ENCODE peak calls at places on chromosomes 7 and 10, in six cellular contexts. R is Caco-2, L is pancreas, W is WTC11, D is endothelial cell, Z is HFFc6. P is an unnamed sample.

GRCh38 chr7:147478751-147479150 is 1111.8 kb upstream of the C7orf33 start:
- DNase-seq in R (no peak), L (no peak), W (no peak), D (no peak), Z (no peak), P (no peak)

GRCh38 chr7:51545131-51545530 is 228.5 kb upstream of the COBL start:
- DNase-seq in R (no peak), L (no peak), W (no peak), D (no peak), Z (no peak), P (no peak)

GRCh38 chr7:135843214-135843613 is 94.6 kb upstream of the FAM180A start:
- DNase-seq in R (no peak), L (no peak), W (no peak), D (no peak), Z (no peak), P (no peak)

GRCh38 chr7:145183069-145183468 is 347.2 kb upstream of the TPK1 start:
- DNase-seq in R (no peak), L (no peak), W (no peak), D (no peak), Z (no peak), P (no peak)

GRCh38 chr7:15424468-15424867 is 137.3 kb downstream of the AGMO start:
- DNase-seq in R (no peak), L (no peak), W (no peak), D (no peak), Z (peak), P (no peak)

GRCh38 chr7:112986256-112987031 is 100.2 kb downstream of the GPR85 start:
- DNase-seq in R (no peak), L (no peak), W (no peak), D (no peak), Z (peak), P (peak)

GRCh38 chr7:4134631-4135030 is 547.5 kb upstream of the FOXK1 start:
- DNase-seq in R (no peak), L (peak), W (no peak), D (no peak), Z (no peak), P (no peak)

GRCh38 chr10:73819513-73820093 is 8.2 kb upstream of the NDST2 start:
- DNase-seq in R (no peak), L (peak), W (peak), D (no peak), Z (no peak), P (no peak)

GRCh38 chr7:54798569-54798968 is 39.6 kb upstream of the SEC61G start:
- DNase-seq in R (no peak), L (no peak), W (no peak), D (no peak), Z (no peak), P (no peak)

GRCh38 chr7:127666602-127667001 is 14.6 kb downstream of the SND1 start:
- DNase-seq in R (no peak), L (no peak), W (no peak), D (no peak), Z (no peak), P (no peak)

GRCh38 chr7:78770422-78771410 is 682.8 kb downstream of the MAGI2 start:
- DNase-seq in R (no peak), L (no peak), W (peak), D (no peak), Z (peak), P (no peak)

GRCh38 chr7:149713731-149714068 is 59.7 kb downstream of the ZNF467 start:
- DNase-seq in R (peak), L (no peak), W (no peak), D (peak), Z (no peak), P (no peak)

GRCh38 chr7:130641497-130641896 is 27.1 kb downstream of the COPG2 start:
- DNase-seq in R (no peak), L (no peak), W (no peak), D (no peak), Z (no peak), P (no peak)

GRCh38 chr10:69090687-69091450 is 3.0 kb downstream of the SRGN start:
- DNase-seq in R (no peak), L (no peak), W (no peak), D (no peak), Z (no peak), P (no peak)

GRCh38 chr7:116236020-116236630 is 25.8 kb downstream of the TES start:
- DNase-seq in R (no peak), L (no peak), W (peak), D (peak), Z (peak), P (no peak)

GRCh38 chr10:123665371-123666286 is 526 bp upstream of the GPR26 start:
- DNase-seq in R (no peak), L (no peak), W (peak), D (no peak), Z (no peak), P (no peak)

GRCh38 chr7:77531038-77531437 is 6.1 kb upstream of the PTPN12 start:
- DNase-seq in R (no peak), L (no peak), W (no peak), D (no peak), Z (no peak), P (no peak)

GRCh38 chr10:36336315-36336714 is 694.2 kb upstream of the FZD8 start:
- DNase-seq in R (no peak), L (no peak), W (no peak), D (no peak), Z (no peak), P (no peak)

GRCh38 chr7:139695616-139696015 is 82.2 kb downstream of the HIPK2 start:
- DNase-seq in R (no peak), L (no peak), W (no peak), D (no peak), Z (no peak), P (no peak)

GRCh38 chr10:127678091-127678490 is 58.9 kb upstream of the FOXI2 start:
- DNase-seq in R (no peak), L (no peak), W (no peak), D (no peak), Z (no peak), P (no peak)

GRCh38 chr10:12729885-12730284 is 271.6 kb downstream of the CCDC3 start:
- DNase-seq in R (no peak), L (no peak), W (peak), D (peak), Z (no peak), P (no peak)

GRCh38 chr7:150556521-150557138 is 10.6 kb upstream of the GIMAP4 start:
- DNase-seq in R (no peak), L (no peak), W (no peak), D (no peak), Z (no peak), P (no peak)

GRCh38 chr10:132162021-132162531 is 24.7 kb upstream of the DPYSL4 start:
- DNase-seq in R (no peak), L (peak), W (no peak), D (no peak), Z (no peak), P (no peak)

GRCh38 chr10:75399461-75400162 is 2.0 kb downstream of the ZNF503 start:
- DNase-seq in R (peak), L (peak), W (peak), D (peak), Z (peak), P (no peak)

GRCh38 chr7:134875867-134876266 is 96.4 kb downstream of the CALD1 start:
- DNase-seq in R (no peak), L (no peak), W (no peak), D (no peak), Z (peak), P (no peak)

GRCh38 chr10:22682237-22683192 is 31.9 kb downstream of the PIP4K2A start:
- DNase-seq in R (no peak), L (no peak), W (no peak), D (no peak), Z (peak), P (no peak)

GRCh38 chr10:102670871-102671434 is 26.7 kb downstream of the TRIM8 start:
- DNase-seq in R (no peak), L (peak), W (no peak), D (no peak), Z (no peak), P (no peak)

GRCh38 chr10:91162050-91162494 is 58.4 kb upstream of the PCGF5 start:
- DNase-seq in R (no peak), L (no peak), W (no peak), D (no peak), Z (peak), P (no peak)

GRCh38 chr10:48760983-48761382 is 76.3 kb downstream of the WDFY4 start:
- DNase-seq in R (no peak), L (no peak), W (no peak), D (no peak), Z (no peak), P (no peak)

GRCh38 chr10:97097154-97097490 is 88.6 kb downstream of the SLIT1 start:
- DNase-seq in R (no peak), L (no peak), W (no peak), D (no peak), Z (no peak), P (no peak)

GRCh38 chr10:7287377-7287776 is 123.5 kb downstream of the SFMBT2 start:
- DNase-seq in R (no peak), L (no peak), W (no peak), D (no peak), Z (no peak), P (no peak)

GRCh38 chr10:86970152-86970886 is 2.0 kb downstream of the ADIRF start:
- DNase-seq in R (peak), L (peak), W (peak), D (no peak), Z (peak), P (peak)

GRCh38 chr10:4174197-4174596 is 389.2 kb upstream of the KLF6 start:
- DNase-seq in R (peak), L (no peak), W (peak), D (no peak), Z (no peak), P (no peak)
- TF ChIP-seq CTCF in R (peak), L (no peak), W (no peak), D (no peak), Z (peak), P (peak)

GRCh38 chr7:92289321-92289720 is 43.5 kb downstream of the ANKIB1 start:
- DNase-seq in R (no peak), L (no peak), W (no peak), D (no peak), Z (no peak), P (no peak)
- TF ChIP-seq CTCF in R (no peak), L (no peak), W (no peak), D (no peak), Z (no peak), P (no peak)

DNA sequence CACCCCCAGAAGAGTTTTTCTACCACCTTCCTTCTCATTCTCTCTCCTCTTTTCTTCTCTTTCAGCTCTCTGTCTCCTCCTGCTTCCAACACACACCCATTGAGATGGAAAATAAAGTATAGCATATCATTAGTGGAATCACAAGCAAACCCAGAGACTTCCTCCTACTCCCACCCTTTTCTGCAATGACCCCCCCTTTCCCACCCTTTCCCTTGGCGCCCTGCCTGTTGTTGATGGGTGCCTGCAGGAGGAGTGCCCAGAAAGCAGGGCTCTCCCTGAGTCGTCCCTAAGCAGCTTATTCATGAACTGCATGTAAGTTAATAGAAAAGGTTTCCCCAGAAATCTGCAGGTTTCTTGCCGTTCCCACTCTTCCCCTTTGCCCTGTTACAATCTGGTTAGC is 300.0 kb downstream of the PLXNA4 start:
- DNase-seq in R (no peak), L (no peak), W (no peak), D (no peak), Z (no peak), P (no peak)
- TF ChIP-seq CTCF in R (no peak), L (no peak), W (no peak), D (no peak), Z (no peak), P (no peak)

DNA sequence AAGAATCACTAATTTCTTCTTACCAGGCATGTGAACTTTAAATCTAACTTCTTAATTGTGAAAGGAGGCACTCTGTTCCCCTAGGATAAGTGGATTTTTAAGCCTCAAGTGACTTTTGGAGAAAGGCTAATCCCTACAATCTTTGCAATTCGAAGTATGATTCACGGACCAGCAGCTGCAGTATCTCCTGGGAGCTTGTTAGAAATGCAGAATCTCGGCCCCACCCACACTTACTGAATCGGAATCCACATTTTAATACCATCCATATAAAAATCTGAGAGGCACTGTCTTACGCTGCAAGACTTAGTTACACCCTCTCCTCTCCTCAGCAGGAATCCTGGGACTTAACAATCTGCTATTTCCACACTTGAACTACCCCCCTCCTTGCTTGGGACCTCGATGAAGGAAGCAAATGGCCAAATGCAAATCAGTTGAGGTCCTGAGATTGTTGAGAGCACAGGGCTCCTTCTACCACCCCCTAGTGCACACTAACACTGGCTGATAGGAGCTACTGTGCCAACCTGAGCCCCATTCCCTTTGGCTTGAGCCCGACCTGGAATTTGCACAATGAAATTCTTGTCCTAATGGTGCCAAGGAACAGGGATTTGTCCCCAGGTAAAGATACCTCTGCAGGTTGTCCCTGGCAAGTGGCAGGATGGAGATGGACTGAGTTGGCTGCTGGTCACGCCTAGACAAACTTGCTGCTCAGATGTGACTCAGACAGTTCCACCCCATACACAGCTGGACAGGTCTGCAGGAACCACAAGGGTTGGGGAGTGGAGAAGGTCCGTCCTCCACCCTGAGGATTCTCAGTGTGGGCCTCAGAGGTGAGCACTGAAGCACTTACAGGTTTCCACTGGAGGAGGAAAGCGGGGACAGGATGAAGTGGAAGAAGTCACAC is 20.8 kb downstream of the ITPRIP start:
- DNase-seq in R (no peak), L (peak), W (no peak), D (no peak), Z (no peak), P (peak)
- TF ChIP-seq CTCF in R (no peak), L (no peak), W (no peak), D (no peak), Z (peak), P (no peak)

GRCh38 chr10:66748217-66748616 is 177.6 kb upstream of the LRRTM3 start:
- DNase-seq in R (no peak), L (no peak), W (no peak), D (no peak), Z (no peak), P (no peak)
- TF ChIP-seq CTCF in R (no peak), L (no peak), W (no peak), D (no peak), Z (peak), P (no peak)